ENCODE peak calls at places on chromosomes 7 and 10, in five cellular contexts. One of them, this sample, is unnamed. For H3K4me1, the result is how much of the 10 kb centered on the place peaks cover.

GRCh38 chr7:73768661-73769480 is 1.2 kb downstream of the CLDN3 start:
- DNase-seq in right lobe of liver: no peak
- DNase-seq in CD8-positive, alpha-beta memory T cell: no peak
- DNase-seq in HCT116: no peak
- DNase-seq in mucosa of descending colon: peak
- DNase-seq in this sample: no peak

GRCh38 chr7:91836065-91836368 is 44.5 kb downstream of the MTERF1 start:
- DNase-seq in right lobe of liver: no peak
- DNase-seq in CD8-positive, alpha-beta memory T cell: no peak
- DNase-seq in HCT116: no peak
- DNase-seq in mucosa of descending colon: no peak
- DNase-seq in this sample: no peak

GRCh38 chr10:96047004-96047649 is 3.7 kb downstream of the CCNJ start:
- DNase-seq in right lobe of liver: no peak
- DNase-seq in CD8-positive, alpha-beta memory T cell: no peak
- DNase-seq in HCT116: no peak
- DNase-seq in mucosa of descending colon: no peak
- DNase-seq in this sample: no peak

GRCh38 chr10:61662794-61663259 is at the start of gene CABCOCO1:
- DNase-seq in right lobe of liver: peak
- DNase-seq in CD8-positive, alpha-beta memory T cell: no peak
- DNase-seq in HCT116: peak
- DNase-seq in mucosa of descending colon: peak
- DNase-seq in this sample: peak

GRCh38 chr10:112973046-112973445 is 23.0 kb downstream of the TCF7L2 start:
- DNase-seq in right lobe of liver: no peak
- DNase-seq in CD8-positive, alpha-beta memory T cell: no peak
- DNase-seq in HCT116: no peak
- DNase-seq in mucosa of descending colon: no peak
- DNase-seq in this sample: no peak

GRCh38 chr10:93515071-93515962 is 18.9 kb downstream of the CEP55 start:
- DNase-seq in right lobe of liver: no peak
- DNase-seq in CD8-positive, alpha-beta memory T cell: no peak
- DNase-seq in HCT116: no peak
- DNase-seq in mucosa of descending colon: no peak
- DNase-seq in this sample: no peak

GRCh38 chr10:123787566-123787965 is 104.0 kb downstream of the CPXM2 start:
- DNase-seq in right lobe of liver: no peak
- DNase-seq in CD8-positive, alpha-beta memory T cell: no peak
- DNase-seq in HCT116: no peak
- DNase-seq in mucosa of descending colon: no peak
- DNase-seq in this sample: no peak

GRCh38 chr10:70319183-70319582 is 35.4 kb upstream of the NPFFR1 start:
- DNase-seq in right lobe of liver: no peak
- DNase-seq in CD8-positive, alpha-beta memory T cell: no peak
- DNase-seq in HCT116: no peak
- DNase-seq in mucosa of descending colon: no peak
- DNase-seq in this sample: no peak

GRCh38 chr10:73183882-73184281 is 16.0 kb downstream of the FAM149B1 start:
- DNase-seq in right lobe of liver: no peak
- DNase-seq in CD8-positive, alpha-beta memory T cell: no peak
- DNase-seq in HCT116: no peak
- DNase-seq in mucosa of descending colon: no peak
- DNase-seq in this sample: no peak

GRCh38 chr10:79396587-79396986 is 48.8 kb downstream of the ZCCHC24 start:
- DNase-seq in right lobe of liver: no peak
- DNase-seq in CD8-positive, alpha-beta memory T cell: no peak
- DNase-seq in HCT116: no peak
- DNase-seq in mucosa of descending colon: peak
- DNase-seq in this sample: no peak
- H3K4me1 ChIP-seq in right lobe of liver: under half
- H3K4me1 ChIP-seq in CD8-positive, alpha-beta memory T cell: under half
- H3K4me1 ChIP-seq in HCT116: under half
- H3K4me1 ChIP-seq in mucosa of descending colon: under half
- H3K4me1 ChIP-seq in this sample: half or more

DNA sequence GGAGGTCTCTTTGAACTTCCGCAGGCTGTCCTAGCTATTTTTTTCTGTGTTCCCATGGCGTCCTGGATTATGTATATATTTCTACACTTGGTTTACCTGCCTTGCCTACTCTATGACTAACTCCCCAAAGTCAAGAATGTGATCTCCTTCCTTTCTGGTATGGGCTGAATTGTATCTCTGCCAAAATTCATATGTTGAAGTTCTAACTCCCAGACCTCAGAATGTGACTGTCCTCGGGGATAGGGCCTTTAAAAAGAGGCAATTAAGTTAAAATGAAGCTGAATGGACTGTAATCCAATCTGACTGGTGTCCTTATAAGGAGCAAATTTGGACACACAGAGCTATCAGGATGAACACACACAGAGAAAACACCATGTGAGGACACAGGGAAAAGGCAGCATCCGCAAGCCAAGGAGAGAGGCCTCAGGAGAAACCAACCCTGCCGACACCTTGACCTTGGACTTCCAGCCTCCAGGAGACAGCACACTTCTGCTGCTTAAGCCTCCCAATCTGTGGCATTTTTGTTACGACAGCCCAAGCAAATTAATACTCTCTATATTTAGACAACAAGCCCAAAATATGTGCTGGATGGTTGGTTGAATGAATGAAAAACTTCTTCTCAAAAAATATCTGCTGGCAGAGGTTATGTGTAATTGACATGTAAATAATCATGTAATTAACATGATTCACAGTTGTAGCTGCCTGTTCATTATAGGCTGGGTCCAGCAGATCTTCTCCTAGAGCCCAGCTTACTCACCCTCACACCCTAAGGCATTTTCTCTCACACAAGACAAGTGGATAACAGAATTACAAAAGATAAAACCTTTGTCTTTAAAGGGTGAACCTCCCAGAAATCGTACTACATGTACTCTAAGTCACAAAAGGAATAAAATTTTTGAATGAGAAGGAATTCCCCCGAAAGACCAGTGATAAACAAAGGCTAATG is 123.7 kb downstream of the CUBN start:
- DNase-seq in right lobe of liver: no peak
- DNase-seq in CD8-positive, alpha-beta memory T cell: no peak
- DNase-seq in HCT116: no peak
- DNase-seq in mucosa of descending colon: no peak
- DNase-seq in this sample: no peak
- H3K4me1 ChIP-seq in right lobe of liver: under half
- H3K4me1 ChIP-seq in CD8-positive, alpha-beta memory T cell: under half
- H3K4me1 ChIP-seq in HCT116: under half
- H3K4me1 ChIP-seq in mucosa of descending colon: under half
- H3K4me1 ChIP-seq in this sample: under half

GRCh38 chr10:15784237-15784636 is 64.5 kb upstream of the ITGA8 start:
- DNase-seq in right lobe of liver: no peak
- DNase-seq in CD8-positive, alpha-beta memory T cell: no peak
- DNase-seq in HCT116: no peak
- DNase-seq in mucosa of descending colon: no peak
- DNase-seq in this sample: no peak
- H3K4me1 ChIP-seq in right lobe of liver: under half
- H3K4me1 ChIP-seq in CD8-positive, alpha-beta memory T cell: under half
- H3K4me1 ChIP-seq in HCT116: under half
- H3K4me1 ChIP-seq in mucosa of descending colon: under half
- H3K4me1 ChIP-seq in this sample: under half

GRCh38 chr10:132539894-132540293 is 2.3 kb downstream of the INPP5A start:
- DNase-seq in right lobe of liver: no peak
- DNase-seq in CD8-positive, alpha-beta memory T cell: no peak
- DNase-seq in HCT116: no peak
- DNase-seq in mucosa of descending colon: no peak
- DNase-seq in this sample: no peak
- H3K4me1 ChIP-seq in right lobe of liver: under half
- H3K4me1 ChIP-seq in CD8-positive, alpha-beta memory T cell: under half
- H3K4me1 ChIP-seq in HCT116: under half
- H3K4me1 ChIP-seq in mucosa of descending colon: under half
- H3K4me1 ChIP-seq in this sample: half or more

GRCh38 chr7:135976312-135977019 is 693 bp downstream of the MTPN start:
- DNase-seq in right lobe of liver: peak
- DNase-seq in CD8-positive, alpha-beta memory T cell: peak
- DNase-seq in HCT116: peak
- DNase-seq in mucosa of descending colon: peak
- DNase-seq in this sample: peak
- H3K4me1 ChIP-seq in right lobe of liver: under half
- H3K4me1 ChIP-seq in CD8-positive, alpha-beta memory T cell: half or more
- H3K4me1 ChIP-seq in HCT116: under half
- H3K4me1 ChIP-seq in mucosa of descending colon: under half
- H3K4me1 ChIP-seq in this sample: under half

GRCh38 chr7:130881091-130881798 is 147.2 kb upstream of the KLF14 start:
- DNase-seq in right lobe of liver: no peak
- DNase-seq in CD8-positive, alpha-beta memory T cell: no peak
- DNase-seq in HCT116: no peak
- DNase-seq in mucosa of descending colon: no peak
- DNase-seq in this sample: no peak
- H3K4me1 ChIP-seq in right lobe of liver: under half
- H3K4me1 ChIP-seq in CD8-positive, alpha-beta memory T cell: under half
- H3K4me1 ChIP-seq in HCT116: half or more
- H3K4me1 ChIP-seq in mucosa of descending colon: under half
- H3K4me1 ChIP-seq in this sample: under half

DNA sequence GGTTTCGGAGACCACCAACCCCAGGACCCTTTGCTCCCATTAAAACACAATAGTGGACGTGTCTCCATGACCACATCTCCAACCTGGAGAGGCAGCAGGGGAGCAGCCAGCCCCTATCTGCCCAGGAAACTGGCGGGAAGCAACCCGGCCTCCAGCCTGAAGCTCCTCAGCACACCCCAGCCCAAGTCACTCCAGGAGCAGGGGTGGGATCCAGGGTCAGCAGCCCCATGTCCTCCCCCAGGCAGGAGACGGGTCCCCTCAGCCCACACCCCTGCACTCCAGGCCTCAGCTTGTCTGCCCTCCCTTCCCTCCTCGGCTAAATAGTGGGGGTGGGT is 601 bp downstream of the ADAM8 start:
- DNase-seq in right lobe of liver: no peak
- DNase-seq in CD8-positive, alpha-beta memory T cell: no peak
- DNase-seq in HCT116: no peak
- DNase-seq in mucosa of descending colon: no peak
- DNase-seq in this sample: no peak
- H3K4me1 ChIP-seq in right lobe of liver: under half
- H3K4me1 ChIP-seq in CD8-positive, alpha-beta memory T cell: under half
- H3K4me1 ChIP-seq in HCT116: under half
- H3K4me1 ChIP-seq in mucosa of descending colon: under half
- H3K4me1 ChIP-seq in this sample: under half

GRCh38 chr7:150378853-150379589 is at the start of gene ZNF775:
- DNase-seq in right lobe of liver: peak
- DNase-seq in CD8-positive, alpha-beta memory T cell: peak
- DNase-seq in HCT116: peak
- DNase-seq in mucosa of descending colon: peak
- DNase-seq in this sample: peak

GRCh38 chr7:150380463-150380862 is 1.3 kb downstream of the ZNF775 start:
- DNase-seq in right lobe of liver: no peak
- DNase-seq in CD8-positive, alpha-beta memory T cell: no peak
- DNase-seq in HCT116: no peak
- DNase-seq in mucosa of descending colon: no peak
- DNase-seq in this sample: no peak

GRCh38 chr7:150381096-150381495 is 2.0 kb downstream of the ZNF775 start:
- DNase-seq in right lobe of liver: no peak
- DNase-seq in CD8-positive, alpha-beta memory T cell: no peak
- DNase-seq in HCT116: no peak
- DNase-seq in mucosa of descending colon: no peak
- DNase-seq in this sample: no peak

GRCh38 chr7:150378115-150378852 is 846 bp upstream of the ZNF775 start:
- DNase-seq in right lobe of liver: peak
- DNase-seq in CD8-positive, alpha-beta memory T cell: peak
- DNase-seq in HCT116: peak
- DNase-seq in mucosa of descending colon: peak
- DNase-seq in this sample: peak

GRCh38 chr7:150379590-150380379 is 655 bp downstream of the ZNF775 start:
- DNase-seq in right lobe of liver: no peak
- DNase-seq in CD8-positive, alpha-beta memory T cell: no peak
- DNase-seq in HCT116: no peak
- DNase-seq in mucosa of descending colon: peak
- DNase-seq in this sample: no peak
- H3K4me1 ChIP-seq in right lobe of liver: under half
- H3K4me1 ChIP-seq in CD8-positive, alpha-beta memory T cell: under half
- H3K4me1 ChIP-seq in HCT116: under half
- H3K4me1 ChIP-seq in mucosa of descending colon: half or more
- H3K4me1 ChIP-seq in this sample: half or more

GRCh38 chr7:42911482-42912447 is at the start of gene C7orf25:
- DNase-seq in right lobe of liver: peak
- DNase-seq in CD8-positive, alpha-beta memory T cell: peak
- DNase-seq in HCT116: peak
- DNase-seq in mucosa of descending colon: peak
- DNase-seq in this sample: peak
- H3K4me1 ChIP-seq in right lobe of liver: under half
- H3K4me1 ChIP-seq in CD8-positive, alpha-beta memory T cell: under half
- H3K4me1 ChIP-seq in HCT116: under half
- H3K4me1 ChIP-seq in mucosa of descending colon: under half
- H3K4me1 ChIP-seq in this sample: under half

DNA sequence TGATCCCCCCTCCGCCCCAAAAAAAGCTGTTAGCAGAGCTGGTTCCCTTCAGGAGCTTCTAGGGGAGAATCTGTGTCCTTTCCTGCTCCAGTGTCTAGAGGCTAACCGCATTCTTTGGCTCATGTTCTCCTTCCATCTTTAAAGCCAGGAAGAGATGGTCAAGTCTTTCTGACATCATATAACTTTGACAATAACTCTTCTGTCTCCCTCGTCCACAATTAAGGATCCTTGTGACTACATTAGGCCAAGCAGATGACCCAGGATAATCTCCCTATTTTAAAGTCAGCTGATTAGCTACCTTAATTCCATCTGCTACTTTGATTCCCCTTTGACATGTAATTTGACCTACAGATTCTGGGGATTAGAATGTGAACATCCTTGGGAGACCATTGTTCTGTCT is 28.2 kb upstream of the SLC26A4 start:
- DNase-seq in right lobe of liver: no peak
- DNase-seq in CD8-positive, alpha-beta memory T cell: no peak
- DNase-seq in HCT116: no peak
- DNase-seq in mucosa of descending colon: no peak
- DNase-seq in this sample: no peak
- H3K4me1 ChIP-seq in right lobe of liver: under half
- H3K4me1 ChIP-seq in CD8-positive, alpha-beta memory T cell: under half
- H3K4me1 ChIP-seq in HCT116: under half
- H3K4me1 ChIP-seq in mucosa of descending colon: under half
- H3K4me1 ChIP-seq in this sample: under half

This sample was measured in transverse colon.